ENCODE peak calls at places on chromosomes 13 and 19, in ten cellular contexts. J is lung; U is iPS DF 19.7; Z is HT1080; E is NCI-H2107; L is psoas muscle; G is CD8-positive, alpha-beta T cell; Q is activated CD4-positive, alpha-beta T cell treated with anti-CD3 and anti-CD28 coated beads for 48 hours; N is heart right ventricle; S is aorta. I is an unnamed sample.

GRCh38 chr13:63567031-63567430 is 2151.4 kb upstream of the PCDH20 start:
- DNase-seq in L (no peak), J (no peak), S (no peak), Q (no peak), Z (no peak), N (no peak), G (no peak), U (no peak), E (no peak), I (no peak)

GRCh38 chr19:6035026-6035425 is 57.1 kb upstream of the RANBP3 start:
- DNase-seq in U (no peak), Z (no peak), N (no peak), S (no peak), L (no peak), G (no peak), Q (no peak), J (no peak), E (no peak), I (no peak)

GRCh38 chr19:38920529-38921419 is 8.8 kb upstream of the CCER2 start:
- DNase-seq in J (no peak), L (no peak), U (no peak), G (no peak), S (no peak), E (no peak), Z (no peak), N (no peak), Q (no peak), I (no peak)

GRCh38 chr19:35629332-35629633 is 447 bp downstream of the RBM42 start:
- DNase-seq in G (no peak), Q (no peak), N (no peak), J (no peak), S (no peak), E (no peak), Z (no peak), L (no peak), U (no peak), I (no peak)

GRCh38 chr19:30327331-30327730 is 44.9 kb upstream of the ZNF536 start:
- DNase-seq in U (no peak), N (no peak), Q (no peak), J (no peak), L (no peak), S (no peak), Z (no peak), E (no peak), G (no peak), I (no peak)

GRCh38 chr19:13861714-13862531 is 15.0 kb upstream of the NANOS3 start:
- DNase-seq in Q (peak; percentile 91), S (peak; percentile 95), E (peak; percentile 30), G (peak; percentile 89), J (peak; percentile 93), N (peak; percentile 95), L (peak; percentile 95), U (no peak), Z (peak; percentile 91), I (no peak)

GRCh38 chr13:39037410-39037879 is 444 bp downstream of the PROSER1 start:
- DNase-seq in S (no peak), G (no peak), L (no peak), U (no peak), N (no peak), Z (no peak), Q (no peak), E (no peak), J (peak; percentile 54), I (no peak)

GRCh38 chr13:110713981-110714797 is 689 bp downstream of the ING1 start:
- DNase-seq in L (peak; percentile 78), N (peak; percentile 61), S (peak; percentile 76), U (no peak), J (peak; percentile 58), E (no peak), Q (peak; percentile 76), Z (no peak), G (peak; percentile 78), I (no peak)

GRCh38 chr19:13881231-13881691 is 4.3 kb downstream of the NANOS3 start:
- DNase-seq in J (no peak), Z (no peak), E (no peak), N (no peak), S (no peak), U (no peak), L (no peak), G (no peak), Q (peak; percentile 23), I (no peak)

I was measured in iPS DF 6.9.